ENCODE peak calls at places on chromosomes 13 and 19, in five cellular contexts. W is neuronal stem cell, P is IMR-90, Z is H1, F is mesenchymal stem cell. O is an unnamed sample.

GRCh38 chr13:88602786-88603777 is 931.9 kb downstream of the SLITRK5 start:
- DNase-seq in W (no peak), P (no peak), Z (no peak), F (no peak), O (no peak)

GRCh38 chr13:27024062-27024461 is 147.5 kb downstream of the USP12 start:
- DNase-seq in W (no peak), P (no peak), Z (no peak), F (no peak), O (no peak)

GRCh38 chr19:55554749-55555152 is 9.4 kb upstream of the SBK3 start:
- DNase-seq in W (no peak), P (no peak), Z (no peak), F (no peak), O (no peak)

GRCh38 chr19:7709932-7710460 is 8.1 kb upstream of the FCER2 start:
- DNase-seq in W (no peak), P (no peak), Z (no peak), F (no peak), O (no peak)

GRCh38 chr13:97344250-97345175 is 89.5 kb upstream of the RAP2A start:
- DNase-seq in W (peak), P (peak), Z (no peak), F (peak), O (peak)

GRCh38 chr13:23902975-23903905 is 5.9 kb upstream of the C1QTNF9B start:
- DNase-seq in W (no peak), P (no peak), Z (peak), F (no peak), O (no peak)

GRCh38 chr13:69580255-69580654 is 527.4 kb upstream of the ATXN8OS start:
- DNase-seq in W (no peak), P (no peak), Z (no peak), F (no peak), O (no peak)

GRCh38 chr19:16957151-16957662 is 68.4 kb downstream of the F2RL3 start:
- DNase-seq in W (no peak), P (no peak), Z (peak), F (no peak), O (no peak)

GRCh38 chr19:50899549-50899948 is 11.6 kb downstream of the KLK4 start:
- DNase-seq in W (no peak), P (no peak), Z (no peak), F (no peak), O (no peak)

GRCh38 chr13:78138756-78139155 is 220.1 kb upstream of the EDNRB start:
- DNase-seq in W (no peak), P (no peak), Z (no peak), F (no peak), O (peak)

GRCh38 chr13:102392810-102393209 is 9.0 kb downstream of the FGF14 start:
- DNase-seq in W (no peak), P (no peak), Z (no peak), F (no peak), O (no peak)

GRCh38 chr13:112893570-112894422 is 75.2 kb upstream of the MCF2L start:
- DNase-seq in W (peak), P (peak), Z (peak), F (peak), O (no peak)

GRCh38 chr13:85536706-85537105 is 262.5 kb downstream of the SLITRK6 start:
- DNase-seq in W (no peak), P (peak), Z (no peak), F (no peak), O (no peak)

GRCh38 chr19:38250821-38251563 is 5.2 kb downstream of the PPP1R14A start:
- DNase-seq in W (no peak), P (no peak), Z (peak), F (peak), O (no peak)

GRCh38 chr19:40392894-40393517 is 3.0 kb upstream of the HIPK4 start:
- DNase-seq in W (no peak), P (no peak), Z (no peak), F (no peak), O (peak)

GRCh38 chr19:41860419-41861097 is 503 bp downstream of the RPS19 start:
- DNase-seq in W (no peak), P (no peak), Z (no peak), F (peak), O (peak)

GRCh38 chr13:50365300-50365682 is 350.0 kb downstream of the KCNRG start:
- DNase-seq in W (no peak), P (no peak), Z (no peak), F (no peak), O (no peak)

GRCh38 chr13:23921451-23921888 is 24.2 kb upstream of the C1QTNF9B start:
- DNase-seq in W (peak), P (peak), Z (no peak), F (peak), O (peak)

GRCh38 chr13:114260818-114261217 is 20.6 kb upstream of the UPF3A start:
- DNase-seq in W (no peak), P (no peak), Z (no peak), F (no peak), O (no peak)

GRCh38 chr19:32543107-32543900 is 37.7 kb upstream of the PDCD5 start:
- DNase-seq in W (no peak), P (peak), Z (no peak), F (peak), O (peak)

GRCh38 chr13:43319617-43320444 is 296.4 kb downstream of the DNAJC15 start:
- DNase-seq in W (no peak), P (no peak), Z (no peak), F (no peak), O (no peak)

GRCh38 chr19:45922281-45922680 is 7.7 kb upstream of the NANOS2 start:
- DNase-seq in W (no peak), P (no peak), Z (peak), F (peak), O (peak)

GRCh38 chr19:39310558-39311311 is 9.9 kb downstream of the LRFN1 start:
- DNase-seq in W (no peak), P (no peak), Z (no peak), F (no peak), O (no peak)

GRCh38 chr13:44976949-44977583 is 12.2 kb downstream of the NUFIP1 start:
- DNase-seq in W (no peak), P (no peak), Z (no peak), F (no peak), O (no peak)

GRCh38 chr13:44267966-44268365 is 105.7 kb upstream of the SERP2 start:
- DNase-seq in W (no peak), P (peak), Z (no peak), F (no peak), O (peak)

GRCh38 chr13:45538382-45538781 is 73.6 kb downstream of the COG3 start:
- DNase-seq in W (no peak), P (no peak), Z (no peak), F (no peak), O (no peak)

GRCh38 chr19:3114811-3115210 is 20.6 kb downstream of the GNA11 start:
- DNase-seq in W (no peak), P (no peak), Z (no peak), F (no peak), O (no peak)
- H3K4me3 ChIP-seq in W (no peak), P (no peak), Z (no peak), F (no peak), O (no peak)

GRCh38 chr19:10339380-10339960 is at the start of gene ICAM3:
- DNase-seq in W (no peak), P (no peak), Z (peak), F (no peak), O (no peak)

GRCh38 chr19:10343495-10343894 is 4.1 kb upstream of the ICAM3 start:
- DNase-seq in W (no peak), P (no peak), Z (no peak), F (no peak), O (peak)

GRCh38 chr19:10346509-10346908 is 7.1 kb upstream of the ICAM3 start:
- DNase-seq in W (no peak), P (peak), Z (no peak), F (peak), O (peak)

GRCh38 chr19:10339977-10340376 is 553 bp upstream of the ICAM3 start:
- DNase-seq in W (no peak), P (no peak), Z (no peak), F (no peak), O (no peak)

DNA sequence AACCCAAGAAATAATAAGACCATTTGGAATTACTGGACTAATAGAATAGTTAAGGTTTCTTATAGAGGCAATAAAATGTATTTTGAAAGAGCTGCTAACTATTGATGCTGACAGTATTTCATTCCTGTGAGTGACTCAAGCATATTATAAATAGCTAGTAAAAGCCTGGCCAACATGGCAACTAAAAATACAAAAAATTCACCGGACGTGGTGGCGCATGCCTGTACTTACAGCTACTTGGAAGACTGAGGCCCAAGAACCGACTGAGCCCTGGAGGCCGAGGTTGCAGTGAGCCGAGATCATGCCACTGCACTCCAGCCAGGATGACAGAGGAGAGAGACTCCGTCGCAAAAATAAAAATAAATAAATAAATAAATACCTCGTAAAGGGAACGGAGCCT is 5.4 kb upstream of the ICAM3 start:
- DNase-seq in W (no peak), P (peak), Z (no peak), F (no peak), O (peak)
- H2BK120ac ChIP-seq in W (no peak), P (no peak), Z (no peak), F (no peak), O (no peak)

DNA sequence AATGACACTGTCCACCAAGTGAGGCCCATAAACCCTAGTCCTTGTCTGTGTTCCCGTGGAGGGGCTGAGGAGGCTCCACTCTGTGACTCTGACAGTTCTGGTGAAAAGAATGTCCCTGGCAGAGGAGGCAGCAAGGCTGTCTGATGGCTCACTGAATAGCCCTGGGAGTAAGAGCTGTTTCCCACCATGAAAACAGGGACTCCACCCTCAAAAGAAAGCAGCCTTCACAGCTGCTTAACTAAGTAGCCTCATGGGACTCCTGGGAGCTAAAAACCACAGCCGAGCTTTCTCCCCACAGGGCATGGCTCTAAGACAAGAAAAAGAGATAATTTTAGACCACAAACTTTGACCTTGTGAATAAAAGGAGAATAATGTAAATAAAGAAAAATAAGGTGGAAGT is 135.1 kb upstream of the FRY start:
- DNase-seq in W (no peak), P (peak), Z (no peak), F (peak), O (no peak)
- H3K4me3 ChIP-seq in W (no peak), P (no peak), Z (no peak), F (no peak), O (no peak)

GRCh38 chr19:43545276-43545675 is 12.3 kb downstream of the ZNF575 start:
- DNase-seq in W (no peak), P (no peak), Z (no peak), F (no peak), O (no peak)
- H2BK120ac ChIP-seq in W (no peak), P (no peak), Z (no peak), F (no peak), O (no peak)

GRCh38 chr19:5229778-5230165 is 110.8 kb downstream of the PTPRS start:
- DNase-seq in W (no peak), P (no peak), Z (no peak), F (no peak), O (no peak)
- H3K4me3 ChIP-seq in W (no peak), P (no peak), Z (no peak), F (no peak), O (no peak)

DNA sequence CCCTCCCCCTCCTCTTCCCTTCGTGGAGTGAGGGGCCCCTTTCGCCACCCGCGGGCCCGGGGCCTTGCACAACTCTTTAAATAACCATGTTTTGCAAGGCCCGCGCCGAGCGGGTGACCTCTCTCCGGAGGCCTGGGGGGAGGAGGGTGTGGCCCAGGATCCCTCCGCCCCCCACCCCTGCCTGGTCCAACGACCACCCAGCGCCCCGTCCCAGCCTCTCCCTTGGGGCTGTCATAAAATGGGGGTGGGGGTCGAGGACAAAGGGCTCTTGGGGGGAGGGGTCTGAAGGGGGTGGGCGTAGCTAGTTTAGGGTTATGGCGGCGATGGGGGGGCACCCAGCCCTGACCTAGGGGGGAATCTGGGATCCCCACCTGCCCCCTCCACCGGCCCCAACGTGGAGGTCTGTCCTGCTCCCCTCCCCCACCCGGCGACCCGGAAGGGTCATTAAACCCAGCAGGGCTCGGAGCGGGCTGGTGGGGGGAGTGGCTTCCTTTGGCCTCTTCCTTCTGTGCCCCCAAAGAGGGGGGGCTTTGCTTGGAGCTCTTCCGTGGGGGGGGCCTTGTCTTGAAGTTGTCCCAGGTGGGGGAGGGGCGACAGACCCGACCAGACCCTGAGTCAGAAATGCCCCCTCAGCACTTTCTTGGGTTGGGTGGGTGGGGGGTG is 1.3 kb downstream of the ARID3A start:
- DNase-seq in W (no peak), P (no peak), Z (no peak), F (peak), O (peak)
- H2BK120ac ChIP-seq in W (peak), P (peak), Z (no peak), F (peak), O (peak)

DNA sequence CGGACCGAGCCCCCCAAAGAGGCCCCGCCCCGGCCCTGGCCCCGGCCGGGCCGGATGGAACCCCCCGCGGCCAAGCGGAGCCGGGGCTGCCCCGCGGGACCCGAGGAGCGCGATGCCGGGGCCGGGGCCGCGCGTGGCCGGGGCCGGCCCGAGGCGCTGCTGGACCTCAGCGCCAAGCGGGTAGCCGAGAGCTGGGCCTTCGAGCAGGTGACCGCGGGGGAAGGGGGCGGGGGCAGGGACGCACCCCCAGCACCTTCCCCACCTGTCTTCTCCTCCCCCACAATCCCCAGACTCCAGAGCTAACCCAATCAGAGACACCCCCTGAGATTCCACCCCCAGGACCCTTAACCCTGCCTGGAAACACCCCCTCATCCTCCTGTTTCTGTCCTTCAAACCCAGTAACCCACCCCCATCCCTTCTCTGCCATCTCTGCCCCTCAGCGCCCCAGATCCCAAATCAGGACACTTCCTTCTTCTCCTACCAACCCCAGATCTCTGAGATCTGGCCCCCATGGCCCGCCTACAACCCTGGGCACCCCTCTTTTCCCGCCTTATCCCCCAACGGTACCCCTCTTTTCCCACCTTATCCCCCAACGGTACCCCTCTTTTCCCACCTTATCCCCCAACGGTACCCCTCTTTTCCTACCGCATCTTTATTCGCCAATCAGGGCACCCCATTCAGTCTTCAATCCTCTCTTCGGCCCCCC is 505 bp downstream of the ZSWIM4 start:
- DNase-seq in W (no peak), P (peak), Z (no peak), F (no peak), O (peak)
- H3K4me3 ChIP-seq in W (peak), P (peak), Z (peak), F (peak), O (peak)

GRCh38 chr13:109271555-109271954 is 514.8 kb downstream of the IRS2 start:
- DNase-seq in W (no peak), P (no peak), Z (no peak), F (no peak), O (no peak)
- H2BK120ac ChIP-seq in W (no peak), P (peak), Z (no peak), F (peak), O (no peak)

DNA sequence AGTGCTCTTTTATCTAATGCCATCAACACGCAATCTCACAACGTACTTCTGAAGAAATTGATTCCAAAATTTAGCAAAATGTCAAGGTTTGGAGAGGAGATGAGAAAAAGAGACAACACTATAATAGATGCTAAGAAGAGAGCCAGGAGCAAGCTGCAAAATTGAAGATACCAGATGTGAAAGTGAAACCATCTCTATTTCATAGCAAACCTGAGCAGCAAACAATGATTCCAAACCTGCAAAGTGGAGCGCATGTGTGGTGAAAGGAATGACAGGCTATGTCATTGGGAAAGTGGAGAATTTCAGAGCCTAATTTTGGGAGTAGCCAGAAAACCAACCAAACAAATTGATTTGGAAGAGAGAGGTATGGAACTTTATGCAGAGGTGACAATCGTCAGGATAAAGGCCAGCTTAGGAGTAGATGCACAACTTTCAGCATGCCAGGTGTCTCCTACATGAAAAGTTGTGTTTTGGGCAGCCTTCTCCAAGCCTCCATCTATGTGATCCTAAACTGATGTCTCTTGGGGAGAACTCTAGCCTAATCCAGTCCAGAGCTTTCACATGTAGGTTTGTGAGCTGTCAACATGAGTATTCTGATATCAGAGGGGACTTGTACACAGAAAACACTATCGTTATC is 158.4 kb upstream of the FNDC3A start:
- DNase-seq in W (no peak), P (no peak), Z (no peak), F (no peak), O (no peak)
- H3K4me3 ChIP-seq in W (no peak), P (no peak), Z (no peak), F (no peak), O (no peak)

DNA sequence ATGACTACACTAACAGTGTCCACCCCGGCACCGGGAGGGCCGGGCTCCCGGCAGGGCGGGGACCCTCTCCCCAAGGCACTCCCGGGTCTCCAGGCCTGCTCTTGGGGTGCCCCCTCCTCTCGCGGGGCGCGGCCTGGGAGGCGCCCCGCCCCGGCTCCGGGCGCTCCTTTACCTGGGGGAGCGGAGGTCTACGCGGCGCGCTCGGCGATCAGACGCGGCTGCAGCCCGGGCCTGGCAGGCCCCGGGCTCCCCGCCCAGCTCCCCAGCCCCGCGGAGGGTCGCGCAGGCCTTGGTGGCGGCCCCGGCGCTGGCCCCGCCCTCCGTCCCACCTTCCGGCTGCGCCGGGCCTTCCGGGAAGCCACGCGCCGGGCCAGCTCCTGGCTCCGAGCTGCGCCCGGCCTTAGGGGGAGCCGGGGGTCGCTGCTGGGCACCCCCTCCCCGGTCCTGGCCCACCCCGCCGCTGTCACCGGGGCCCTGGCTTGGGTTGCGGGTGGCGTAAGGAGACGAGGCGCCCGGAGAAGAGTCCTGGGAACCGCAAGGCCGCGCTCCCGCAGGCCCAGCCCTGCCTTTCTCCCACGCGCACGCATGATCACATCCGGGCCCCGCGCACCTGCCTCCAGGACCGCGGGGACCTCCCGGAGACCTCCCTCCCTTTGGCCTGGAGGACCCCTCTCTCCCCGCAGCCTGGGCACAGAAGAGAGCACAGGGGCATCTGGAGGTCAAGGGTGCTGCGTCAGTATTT is at the start of gene C19orf12:
- DNase-seq in W (peak), P (peak), Z (peak), F (peak), O (peak)
- H2BK120ac ChIP-seq in W (peak), P (peak), Z (no peak), F (peak), O (peak)

O was measured in trophoblast cell.